ENCODE peak calls at places on chromosomes 6 and 20, in six cellular contexts. One of them, this sample, is unnamed.

GRCh38 chr6:149831380-149831820 is 32.8 kb downstream of the LRP11 start:
- DNase-seq in Calu3: peak
- DNase-seq in kidney epithelial cell: no peak
- DNase-seq in GM06990: no peak
- DNase-seq in tibial nerve: no peak
- DNase-seq in cardiac fibroblast: no peak
- DNase-seq in this sample: no peak

GRCh38 chr20:669573-669972 is 6.0 kb downstream of the SCRT2 start:
- DNase-seq in Calu3: no peak
- DNase-seq in kidney epithelial cell: no peak
- DNase-seq in GM06990: no peak
- DNase-seq in tibial nerve: no peak
- DNase-seq in cardiac fibroblast: no peak
- DNase-seq in this sample: no peak

GRCh38 chr6:8881663-8882062 is 446.3 kb upstream of the SLC35B3 start:
- DNase-seq in Calu3: no peak
- DNase-seq in kidney epithelial cell: no peak
- DNase-seq in GM06990: no peak
- DNase-seq in tibial nerve: no peak
- DNase-seq in cardiac fibroblast: no peak
- DNase-seq in this sample: no peak

GRCh38 chr6:11645016-11645415 is 107.5 kb downstream of the TMEM170B start:
- DNase-seq in Calu3: no peak
- DNase-seq in kidney epithelial cell: no peak
- DNase-seq in GM06990: no peak
- DNase-seq in tibial nerve: no peak
- DNase-seq in cardiac fibroblast: peak
- DNase-seq in this sample: no peak

GRCh38 chr6:158290659-158291058 is 21.6 kb upstream of the TULP4 start:
- DNase-seq in Calu3: no peak
- DNase-seq in kidney epithelial cell: no peak
- DNase-seq in GM06990: peak
- DNase-seq in tibial nerve: no peak
- DNase-seq in cardiac fibroblast: no peak
- DNase-seq in this sample: no peak

GRCh38 chr6:47654255-47654654 is 44.1 kb upstream of the ADGRF4 start:
- DNase-seq in Calu3: no peak
- DNase-seq in kidney epithelial cell: no peak
- DNase-seq in GM06990: no peak
- DNase-seq in tibial nerve: no peak
- DNase-seq in cardiac fibroblast: no peak
- DNase-seq in this sample: no peak

GRCh38 chr20:15236812-15237211 is 899.4 kb upstream of the FLRT3 start:
- DNase-seq in Calu3: peak
- DNase-seq in kidney epithelial cell: no peak
- DNase-seq in GM06990: peak
- DNase-seq in tibial nerve: no peak
- DNase-seq in cardiac fibroblast: peak
- DNase-seq in this sample: no peak

GRCh38 chr6:63565058-63565726 is 7.1 kb upstream of the LOC128125822 start:
- DNase-seq in Calu3: peak
- DNase-seq in kidney epithelial cell: no peak
- DNase-seq in GM06990: no peak
- DNase-seq in tibial nerve: no peak
- DNase-seq in cardiac fibroblast: no peak
- DNase-seq in this sample: no peak

GRCh38 chr6:84853901-84854300 is 89.5 kb upstream of the TBX18 start:
- DNase-seq in Calu3: no peak
- DNase-seq in kidney epithelial cell: no peak
- DNase-seq in GM06990: no peak
- DNase-seq in tibial nerve: no peak
- DNase-seq in cardiac fibroblast: no peak
- DNase-seq in this sample: no peak

GRCh38 chr6:40620546-40620945 is 33.4 kb upstream of the LRFN2 start:
- DNase-seq in Calu3: no peak
- DNase-seq in kidney epithelial cell: no peak
- DNase-seq in GM06990: no peak
- DNase-seq in tibial nerve: no peak
- DNase-seq in cardiac fibroblast: no peak
- DNase-seq in this sample: no peak

GRCh38 chr6:42829561-42830092 is 47.8 kb downstream of the BICRAL start:
- DNase-seq in Calu3: no peak
- DNase-seq in kidney epithelial cell: no peak
- DNase-seq in GM06990: no peak
- DNase-seq in tibial nerve: no peak
- DNase-seq in cardiac fibroblast: no peak
- DNase-seq in this sample: no peak

GRCh38 chr6:27205375-27206278 is 41.9 kb upstream of the PRSS16 start:
- DNase-seq in Calu3: no peak
- DNase-seq in kidney epithelial cell: no peak
- DNase-seq in GM06990: peak
- DNase-seq in tibial nerve: no peak
- DNase-seq in cardiac fibroblast: peak
- DNase-seq in this sample: no peak

GRCh38 chr20:60306516-60306915 is 348.3 kb downstream of the CDH26 start:
- DNase-seq in Calu3: no peak
- DNase-seq in kidney epithelial cell: no peak
- DNase-seq in GM06990: no peak
- DNase-seq in tibial nerve: no peak
- DNase-seq in cardiac fibroblast: no peak
- DNase-seq in this sample: no peak

GRCh38 chr6:120620900-120621299 is 713.4 kb downstream of the TBC1D32 start:
- DNase-seq in Calu3: no peak
- DNase-seq in kidney epithelial cell: no peak
- DNase-seq in GM06990: no peak
- DNase-seq in tibial nerve: no peak
- DNase-seq in cardiac fibroblast: no peak
- DNase-seq in this sample: no peak

GRCh38 chr6:42453027-42453648 is 1.4 kb upstream of the TRERF1 start:
- DNase-seq in Calu3: peak
- DNase-seq in kidney epithelial cell: no peak
- DNase-seq in GM06990: peak
- DNase-seq in tibial nerve: peak
- DNase-seq in cardiac fibroblast: peak
- DNase-seq in this sample: peak

GRCh38 chr6:130240232-130240631 is 17.5 kb upstream of the SAMD3 start:
- DNase-seq in Calu3: no peak
- DNase-seq in kidney epithelial cell: no peak
- DNase-seq in GM06990: no peak
- DNase-seq in tibial nerve: no peak
- DNase-seq in cardiac fibroblast: peak
- DNase-seq in this sample: no peak

GRCh38 chr6:37302086-37302686 is 44.2 kb upstream of the TMEM217 start:
- DNase-seq in Calu3: no peak
- DNase-seq in kidney epithelial cell: no peak
- DNase-seq in GM06990: no peak
- DNase-seq in tibial nerve: no peak
- DNase-seq in cardiac fibroblast: no peak
- DNase-seq in this sample: no peak

GRCh38 chr20:53294804-53295203 is 298.8 kb downstream of the ZNF217 start:
- DNase-seq in Calu3: no peak
- DNase-seq in kidney epithelial cell: no peak
- DNase-seq in GM06990: no peak
- DNase-seq in tibial nerve: no peak
- DNase-seq in cardiac fibroblast: no peak
- DNase-seq in this sample: no peak

GRCh38 chr20:53287357-53288042 is 306.1 kb downstream of the ZNF217 start:
- DNase-seq in Calu3: no peak
- DNase-seq in kidney epithelial cell: no peak
- DNase-seq in GM06990: no peak
- DNase-seq in tibial nerve: no peak
- DNase-seq in cardiac fibroblast: no peak
- DNase-seq in this sample: no peak

GRCh38 chr20:53292347-53292746 is 301.3 kb downstream of the ZNF217 start:
- DNase-seq in Calu3: no peak
- DNase-seq in kidney epithelial cell: no peak
- DNase-seq in GM06990: no peak
- DNase-seq in tibial nerve: no peak
- DNase-seq in cardiac fibroblast: no peak
- DNase-seq in this sample: no peak

GRCh38 chr20:53296451-53297153 is 297.0 kb downstream of the ZNF217 start:
- DNase-seq in Calu3: no peak
- DNase-seq in kidney epithelial cell: no peak
- DNase-seq in GM06990: no peak
- DNase-seq in tibial nerve: no peak
- DNase-seq in cardiac fibroblast: no peak
- DNase-seq in this sample: no peak

GRCh38 chr20:53291548-53291947 is 302.1 kb downstream of the ZNF217 start:
- DNase-seq in Calu3: peak
- DNase-seq in kidney epithelial cell: no peak
- DNase-seq in GM06990: no peak
- DNase-seq in tibial nerve: no peak
- DNase-seq in cardiac fibroblast: no peak
- DNase-seq in this sample: no peak
- TF ChIP-seq CTCF in Calu3: no peak
- TF ChIP-seq CTCF in kidney epithelial cell: peak
- TF ChIP-seq CTCF in GM06990: peak
- TF ChIP-seq CTCF in tibial nerve: no peak
- TF ChIP-seq CTCF in cardiac fibroblast: no peak
- TF ChIP-seq CTCF in this sample: peak

GRCh38 chr20:49245921-49246740 is 26.9 kb downstream of the DDX27 start:
- DNase-seq in Calu3: peak
- DNase-seq in kidney epithelial cell: peak
- DNase-seq in GM06990: no peak
- DNase-seq in tibial nerve: no peak
- DNase-seq in cardiac fibroblast: peak
- DNase-seq in this sample: no peak
- TF ChIP-seq CTCF in Calu3: peak
- TF ChIP-seq CTCF in kidney epithelial cell: peak
- TF ChIP-seq CTCF in GM06990: peak
- TF ChIP-seq CTCF in tibial nerve: peak
- TF ChIP-seq CTCF in cardiac fibroblast: peak
- TF ChIP-seq CTCF in this sample: peak

DNA sequence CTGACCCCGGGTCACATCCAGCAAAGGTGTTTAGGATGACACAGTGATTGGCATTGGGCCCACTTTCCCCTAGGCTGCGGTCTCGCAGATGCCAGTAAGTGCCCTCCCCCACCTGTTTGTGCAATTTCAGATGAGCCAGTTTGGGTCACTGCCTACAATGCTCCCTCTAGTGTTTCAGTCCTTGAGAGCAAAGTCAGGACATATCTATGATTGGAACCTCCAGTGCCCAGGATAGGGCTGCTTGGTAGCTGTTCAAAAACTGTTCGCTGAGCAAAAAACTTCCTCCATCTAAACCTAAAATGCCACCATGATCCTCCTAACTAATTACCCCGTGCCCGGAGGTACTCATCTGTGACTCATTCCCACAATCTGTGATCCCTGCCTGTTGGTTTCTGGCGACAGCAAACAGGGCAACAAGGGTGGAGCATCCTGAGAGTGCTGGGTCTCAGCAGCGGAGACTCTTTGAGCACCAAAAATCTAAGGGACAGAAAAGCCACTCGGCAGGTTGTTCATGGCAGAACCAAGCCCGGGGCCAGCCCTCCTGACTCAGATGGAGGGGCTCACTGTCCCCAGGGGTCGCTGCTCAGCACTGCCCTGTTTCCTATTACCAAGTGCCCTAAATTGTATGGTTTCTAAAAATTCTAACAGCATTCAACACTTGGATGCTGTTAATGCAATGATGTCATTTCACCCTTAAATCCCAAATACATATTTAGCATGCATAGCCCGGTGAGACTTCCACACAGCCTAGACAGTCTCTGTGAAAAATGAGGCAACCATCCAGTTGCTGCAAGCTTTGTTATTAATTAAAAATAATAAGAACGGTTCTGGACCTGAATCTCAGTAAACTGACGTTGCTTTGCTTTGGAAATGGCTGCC is 5.0 kb downstream of the VSX1 start:
- DNase-seq in Calu3: peak
- DNase-seq in kidney epithelial cell: no peak
- DNase-seq in GM06990: no peak
- DNase-seq in tibial nerve: no peak
- DNase-seq in cardiac fibroblast: peak
- DNase-seq in this sample: peak
- TF ChIP-seq CTCF in Calu3: no peak
- TF ChIP-seq CTCF in kidney epithelial cell: peak
- TF ChIP-seq CTCF in GM06990: peak
- TF ChIP-seq CTCF in tibial nerve: no peak
- TF ChIP-seq CTCF in cardiac fibroblast: peak
- TF ChIP-seq CTCF in this sample: peak

DNA sequence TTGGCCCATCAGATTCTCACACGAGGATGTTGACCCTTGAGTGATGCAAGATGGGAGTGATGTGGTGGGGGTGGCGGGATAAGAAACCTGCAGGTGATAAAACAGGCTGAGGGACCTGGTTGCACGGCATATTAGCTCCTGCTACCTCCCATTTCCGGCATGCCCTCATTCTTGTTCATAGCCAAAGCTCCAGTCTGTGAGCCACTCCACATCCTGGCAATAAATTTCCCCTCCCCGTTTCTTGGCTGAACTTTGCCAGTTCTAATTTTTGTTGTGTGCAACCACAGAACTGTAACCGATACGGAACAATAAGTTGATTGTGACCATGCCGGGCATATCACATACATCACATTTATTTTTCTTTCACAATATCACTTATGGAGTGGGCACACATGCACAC is 41.6 kb upstream of the NFATC2 start:
- DNase-seq in Calu3: no peak
- DNase-seq in kidney epithelial cell: no peak
- DNase-seq in GM06990: no peak
- DNase-seq in tibial nerve: no peak
- DNase-seq in cardiac fibroblast: no peak
- DNase-seq in this sample: no peak
- TF ChIP-seq CTCF in Calu3: no peak
- TF ChIP-seq CTCF in kidney epithelial cell: no peak
- TF ChIP-seq CTCF in GM06990: no peak
- TF ChIP-seq CTCF in tibial nerve: no peak
- TF ChIP-seq CTCF in cardiac fibroblast: no peak
- TF ChIP-seq CTCF in this sample: no peak

DNA sequence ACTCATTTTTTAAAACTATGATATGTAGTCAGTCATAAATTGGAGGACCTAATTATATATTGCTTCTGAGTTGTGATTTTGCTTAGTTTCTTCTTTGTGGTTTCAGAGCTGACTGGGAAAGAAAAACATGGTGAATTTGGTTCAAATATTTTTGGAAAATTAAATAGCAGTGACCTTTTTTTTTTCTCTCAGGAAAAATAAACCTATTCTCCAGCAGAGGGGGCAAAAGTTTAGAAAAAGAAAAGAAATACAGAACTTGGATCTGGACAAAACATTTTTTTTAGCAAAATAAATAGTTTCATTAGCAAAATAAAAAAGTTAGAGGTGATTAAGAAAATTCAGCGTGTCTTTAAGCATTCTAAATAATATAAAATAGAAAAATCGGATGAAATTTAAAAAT is 10.2 kb downstream of the COL10A1 start:
- DNase-seq in Calu3: no peak
- DNase-seq in kidney epithelial cell: no peak
- DNase-seq in GM06990: no peak
- DNase-seq in tibial nerve: no peak
- DNase-seq in cardiac fibroblast: peak
- DNase-seq in this sample: no peak
- TF ChIP-seq CTCF in Calu3: peak
- TF ChIP-seq CTCF in kidney epithelial cell: peak
- TF ChIP-seq CTCF in GM06990: peak
- TF ChIP-seq CTCF in tibial nerve: peak
- TF ChIP-seq CTCF in cardiac fibroblast: peak
- TF ChIP-seq CTCF in this sample: peak